ENCODE peak calls at places on chromosomes 11 and 22, in nine cellular contexts. X is gastrocnemius medialis; V is right lobe of liver; E is spleen; C is brain microvascular endothelial cell; H is CD4-positive, alpha-beta memory T cell; R is adrenal gland; I is naive thymus-derived CD4-positive, alpha-beta T cell; N is tibial nerve. G is an unnamed sample.

GRCh38 chr11:123122341-123122740 is 60.4 kb upstream of the HSPA8 start:
- DNase-seq in X (peak), V (no peak), E (no peak), C (peak), H (no peak), R (no peak), I (no peak), N (peak), G (no peak)

GRCh38 chr22:28952857-28953256 is 69.5 kb downstream of the ZNRF3 start:
- DNase-seq in X (no peak), V (no peak), E (no peak), C (no peak), H (no peak), R (peak), I (no peak), N (no peak), G (no peak)

GRCh38 chr11:31834237-31834636 is 23.1 kb upstream of the PAX6 start:
- DNase-seq in X (no peak), V (no peak), E (no peak), C (no peak), H (no peak), R (no peak), I (no peak), N (no peak), G (no peak)

GRCh38 chr11:102367364-102367763 is 20.4 kb downstream of the BIRC2 start:
- DNase-seq in X (no peak), V (no peak), E (no peak), C (no peak), H (peak), R (no peak), I (peak), N (no peak), G (no peak)

GRCh38 chr11:104105155-104105554 is 58.8 kb downstream of the PDGFD start:
- DNase-seq in X (no peak), V (no peak), E (no peak), C (no peak), H (no peak), R (no peak), I (no peak), N (no peak), G (no peak)

GRCh38 chr22:49905465-49905864 is 12.8 kb downstream of the ALG12 start:
- DNase-seq in X (no peak), V (no peak), E (peak), C (no peak), H (no peak), R (no peak), I (no peak), N (no peak), G (no peak)

GRCh38 chr22:17303840-17304779 is 65.2 kb upstream of the CECR2 start:
- DNase-seq in X (peak), V (no peak), E (peak), C (no peak), H (peak), R (no peak), I (peak), N (no peak), G (no peak)

GRCh38 chr22:40637181-40638150 is 947 bp upstream of the MRTFA start:
- DNase-seq in X (peak), V (peak), E (peak), C (no peak), H (no peak), R (peak), I (no peak), N (peak), G (peak)

GRCh38 chr11:9827700-9828099 is 163.8 kb downstream of the SWAP70 start:
- DNase-seq in X (no peak), V (no peak), E (no peak), C (no peak), H (no peak), R (no peak), I (no peak), N (no peak), G (no peak)

GRCh38 chr11:67996622-67997459 is 7.1 kb downstream of the UNC93B1 start:
- DNase-seq in X (no peak), V (peak), E (peak), C (peak), H (peak), R (peak), I (no peak), N (peak), G (no peak)

GRCh38 chr11:5507586-5508305 is 2.0 kb downstream of the UBQLN3 start:
- DNase-seq in X (no peak), V (no peak), E (no peak), C (no peak), H (no peak), R (no peak), I (no peak), N (no peak), G (no peak)

GRCh38 chr11:120214581-120214980 is 3.7 kb downstream of the OAF start:
- DNase-seq in X (no peak), V (no peak), E (no peak), C (no peak), H (no peak), R (no peak), I (no peak), N (no peak), G (no peak)

GRCh38 chr22:49362393-49362792 is 465.3 kb downstream of the BRD1 start:
- DNase-seq in X (no peak), V (no peak), E (peak), C (no peak), H (no peak), R (no peak), I (no peak), N (no peak), G (no peak)

GRCh38 chr11:120238968-120239620 is 846 bp upstream of the POU2F3 start:
- DNase-seq in X (no peak), V (no peak), E (peak), C (no peak), H (no peak), R (no peak), I (no peak), N (no peak), G (no peak)

GRCh38 chr11:86246293-86246675 is 1.7 kb downstream of the EED start:
- DNase-seq in X (no peak), V (no peak), E (no peak), C (no peak), H (no peak), R (no peak), I (no peak), N (no peak), G (no peak)

GRCh38 chr11:19953909-19954308 is 206.4 kb downstream of the DBX1 start:
- DNase-seq in X (no peak), V (no peak), E (no peak), C (peak), H (no peak), R (no peak), I (no peak), N (no peak), G (no peak)

GRCh38 chr11:134139873-134140331 is 71.0 kb downstream of the JAM3 start:
- DNase-seq in X (peak), V (no peak), E (peak), C (peak), H (peak), R (peak), I (peak), N (peak), G (no peak)

GRCh38 chr11:40295466-40295865 is 1164.0 kb downstream of the LRRC4C start:
- DNase-seq in X (no peak), V (no peak), E (no peak), C (no peak), H (no peak), R (no peak), I (no peak), N (no peak), G (no peak)

GRCh38 chr11:61699737-61700160 is 19.6 kb downstream of the DAGLA start:
- DNase-seq in X (peak), V (no peak), E (no peak), C (no peak), H (no peak), R (peak), I (no peak), N (no peak), G (no peak)

GRCh38 chr11:73520358-73521061 is 77.4 kb downstream of the FAM168A start:
- DNase-seq in X (no peak), V (no peak), E (no peak), C (no peak), H (no peak), R (no peak), I (no peak), N (no peak), G (no peak)

GRCh38 chr11:97110376-97110775 is 720.6 kb downstream of the JRKL start:
- DNase-seq in X (no peak), V (no peak), E (no peak), C (no peak), H (no peak), R (no peak), I (no peak), N (no peak), G (no peak)

GRCh38 chr22:39088688-39089032 is 8.4 kb upstream of the APOBEC3H start:
- DNase-seq in X (no peak), V (no peak), E (no peak), C (no peak), H (no peak), R (no peak), I (no peak), N (no peak), G (no peak)

GRCh38 chr11:13667245-13667644 is 1.2 kb upstream of the FAR1 start:
- DNase-seq in X (no peak), V (no peak), E (no peak), C (no peak), H (no peak), R (no peak), I (no peak), N (no peak), G (no peak)

GRCh38 chr11:12113294-12113693 is 2.9 kb downstream of the MICAL2 start:
- DNase-seq in X (no peak), V (no peak), E (no peak), C (no peak), H (no peak), R (no peak), I (no peak), N (no peak), G (no peak)

GRCh38 chr11:119318240-119319135 is 1.6 kb upstream of the MCAM start:
- DNase-seq in X (no peak), V (no peak), E (no peak), C (peak), H (peak), R (peak), I (no peak), N (no peak), G (peak)

GRCh38 chr22:24752091-24752623 is 22.4 kb downstream of the PIWIL3 start:
- DNase-seq in X (no peak), V (no peak), E (no peak), C (no peak), H (no peak), R (no peak), I (no peak), N (no peak), G (no peak)

GRCh38 chr22:39508393-39508792 is 6.3 kb downstream of the MIEF1 start:
- DNase-seq in X (no peak), V (no peak), E (no peak), C (no peak), H (no peak), R (no peak), I (no peak), N (no peak), G (no peak)

GRCh38 chr11:2396471-2396870 is 4.1 kb upstream of the TSSC4 start:
- DNase-seq in X (no peak), V (no peak), E (no peak), C (no peak), H (no peak), R (no peak), I (no peak), N (no peak), G (no peak)

GRCh38 chr11:20207781-20208621 is 47.7 kb upstream of the DBX1 start:
- DNase-seq in X (no peak), V (no peak), E (no peak), C (no peak), H (no peak), R (no peak), I (no peak), N (no peak), G (no peak)

GRCh38 chr11:88246680-88247079 is 71.4 kb upstream of the RAB38 start:
- DNase-seq in X (no peak), V (no peak), E (no peak), C (peak), H (no peak), R (peak), I (no peak), N (no peak), G (no peak)

GRCh38 chr11:23570828-23571227 is 710.6 kb upstream of the CCDC179 start:
- DNase-seq in X (no peak), V (no peak), E (no peak), C (peak), H (no peak), R (no peak), I (no peak), N (no peak), G (no peak)

GRCh38 chr11:35619030-35619753 is 932 bp downstream of the FJX1 start:
- DNase-seq in X (peak), V (peak), E (peak), C (peak), H (peak), R (peak), I (peak), N (no peak), G (peak)

GRCh38 chr22:26566994-26567393 is 22.9 kb downstream of the TPST2 start:
- DNase-seq in X (no peak), V (no peak), E (no peak), C (no peak), H (no peak), R (no peak), I (no peak), N (no peak), G (no peak)
- H3K4me3 ChIP-seq in X (no peak), V (no peak), E (no peak), C (no peak), H (no peak), R (no peak), I (no peak), N (no peak), G (no peak)

GRCh38 chr22:47000256-47000655 is 237.8 kb downstream of the TBC1D22A start:
- DNase-seq in X (no peak), V (no peak), E (no peak), C (no peak), H (no peak), R (no peak), I (no peak), N (no peak), G (no peak)
- H3K27ac ChIP-seq in X (no peak), V (no peak), E (no peak), C (no peak), H (no peak), R (no peak), I (no peak), N (no peak), G (no peak)

GRCh38 chr11:57279131-57279530 is 42.1 kb upstream of the APLNR start:
- DNase-seq in X (no peak), V (no peak), E (no peak), C (no peak), H (no peak), R (no peak), I (no peak), N (no peak), G (no peak)

GRCh38 chr11:57276169-57276854 is 39.3 kb upstream of the APLNR start:
- DNase-seq in X (no peak), V (no peak), E (no peak), C (no peak), H (no peak), R (no peak), I (no peak), N (no peak), G (no peak)

GRCh38 chr11:57278721-57279095 is 41.7 kb upstream of the APLNR start:
- DNase-seq in X (no peak), V (no peak), E (no peak), C (no peak), H (no peak), R (no peak), I (no peak), N (no peak), G (no peak)

GRCh38 chr11:57276857-57277505 is 39.9 kb upstream of the APLNR start:
- DNase-seq in X (no peak), V (no peak), E (no peak), C (no peak), H (no peak), R (no peak), I (no peak), N (no peak), G (no peak)

GRCh38 chr11:57277845-57278720 is 41.0 kb upstream of the APLNR start:
- DNase-seq in X (peak), V (peak), E (no peak), C (peak), H (no peak), R (peak), I (no peak), N (peak), G (no peak)
- H3K4me3 ChIP-seq in X (peak), V (no peak), E (no peak), C (peak), H (no peak), R (no peak), I (no peak), N (no peak), G (no peak)

GRCh38 chr22:37284807-37285355 is 2.6 kb downstream of the CYTH4 start:
- DNase-seq in X (peak), V (peak), E (peak), C (no peak), H (peak), R (peak), I (peak), N (peak), G (peak)
- H3K27ac ChIP-seq in X (no peak), V (peak), E (peak), C (no peak), H (peak), R (no peak), I (peak), N (no peak), G (no peak)

GRCh38 chr11:64875369-64876225 is 2.8 kb downstream of the EHD1 start:
- DNase-seq in X (no peak), V (no peak), E (peak), C (no peak), H (no peak), R (no peak), I (no peak), N (no peak), G (no peak)

GRCh38 chr11:64876226-64876750 is 2.1 kb downstream of the EHD1 start:
- DNase-seq in X (no peak), V (no peak), E (peak), C (no peak), H (no peak), R (no peak), I (no peak), N (no peak), G (no peak)

GRCh38 chr11:64872790-64873488 is 5.5 kb downstream of the EHD1 start:
- DNase-seq in X (no peak), V (no peak), E (no peak), C (no peak), H (no peak), R (no peak), I (no peak), N (no peak), G (no peak)

GRCh38 chr11:64874308-64874707 is 4.1 kb downstream of the EHD1 start:
- DNase-seq in X (no peak), V (no peak), E (peak), C (no peak), H (peak), R (no peak), I (no peak), N (no peak), G (no peak)

GRCh38 chr11:64874841-64875240 is 3.6 kb downstream of the EHD1 start:
- DNase-seq in X (no peak), V (no peak), E (peak), C (no peak), H (no peak), R (no peak), I (no peak), N (no peak), G (no peak)
- H3K4me3 ChIP-seq in X (peak), V (no peak), E (peak), C (no peak), H (peak), R (no peak), I (peak), N (no peak), G (peak)